ENCODE peak calls at places on chromosomes 16 and 17, in eight cellular contexts. Q is activated T-cell treated with anti-CD3 and anti-CD28 coated beads for 48 hours; X is HFF-Myc; Y is IMR-90; E is Right ventricle myocardium superior; K is stimulated activated CD8-positive, alpha-beta memory T cell treated with anti-CD3 and anti-CD28 coated beads, Interleukin-7, amount 100 ng/mL, for 1 hour; B is HS-27A; U is kidney tubule cell. J is an unnamed sample.

GRCh38 chr16:1363501-1364041 is 11.8 kb downstream of the GNPTG start:
- DNase-seq in U (peak; percentile 60), Y (peak; percentile 12), K (no peak), B (no peak), E (peak; percentile 76), X (no peak), Q (peak; percentile 69), J (no peak)

GRCh38 chr17:65231086-65231485 is 93.9 kb downstream of the RGS9 start:
- DNase-seq in B (no peak), X (no peak), Y (no peak), U (no peak), K (no peak), Q (no peak), E (no peak), J (no peak)

GRCh38 chr16:88034770-88035169 is 83.5 kb downstream of the BANP start:
- DNase-seq in Q (no peak), U (no peak), X (no peak), Y (peak; percentile 65), B (no peak), K (no peak), E (no peak), J (no peak)

GRCh38 chr16:4382795-4383357 is 11.2 kb downstream of the VASN start:
- DNase-seq in Y (no peak), U (no peak), X (no peak), K (no peak), Q (no peak), B (no peak), E (no peak), J (no peak)

GRCh38 chr16:29678691-29679267 is at the start of gene QPRT:
- DNase-seq in K (no peak), Y (peak; percentile 22), E (peak; percentile 66), U (peak; percentile 81), X (peak; percentile 19), Q (no peak), B (no peak), J (no peak)

GRCh38 chr17:28828294-28829040 is 14.1 kb downstream of the FAM222B start:
- DNase-seq in Y (peak; percentile 35), U (no peak), K (no peak), Q (no peak), X (no peak), B (no peak), E (no peak), J (no peak)

GRCh38 chr16:54347961-54348360 is 61.4 kb upstream of the IRX3 start:
- DNase-seq in E (no peak), X (no peak), Q (no peak), B (no peak), K (no peak), Y (no peak), U (peak; percentile 73), J (no peak)

GRCh38 chr17:15263680-15264079 is 1.4 kb downstream of the PMP22 start:
- DNase-seq in K (no peak), Q (no peak), X (no peak), Y (no peak), E (no peak), U (no peak), B (no peak), J (no peak)

GRCh38 chr17:79137791-79138190 is 63.2 kb downstream of the ENGASE start:
- DNase-seq in U (no peak), K (no peak), Y (no peak), B (no peak), X (no peak), Q (no peak), E (no peak), J (no peak)

GRCh38 chr16:70419384-70420327 is 19.2 kb downstream of the ST3GAL2 start:
- DNase-seq in Y (no peak), U (no peak), X (no peak), E (no peak), K (no peak), B (no peak), Q (no peak), J (no peak)

GRCh38 chr17:78783711-78784396 is 1.8 kb upstream of the CYTH1 start:
- DNase-seq in U (no peak), B (no peak), K (no peak), Y (no peak), X (no peak), Q (no peak), E (no peak), J (no peak)

GRCh38 chr16:81170824-81171223 is 67.7 kb upstream of the BCO1 start:
- DNase-seq in K (no peak), U (no peak), Q (no peak), Y (no peak), B (no peak), E (no peak), X (no peak), J (no peak)

GRCh38 chr17:43907425-43907981 is at the start of gene MPP2:
- DNase-seq in Q (peak; percentile 41), B (no peak), E (peak; percentile 78), X (no peak), Y (peak; percentile 58), K (no peak), U (peak; percentile 23), J (no peak)

GRCh38 chr17:72839086-72839728 is 253.3 kb downstream of the SLC39A11 start:
- DNase-seq in Q (no peak), X (no peak), Y (no peak), B (no peak), U (no peak), K (no peak), E (peak; percentile 40), J (no peak)

GRCh38 chr16:84191466-84191865 is 509 bp downstream of the ADAD2 start:
- DNase-seq in B (no peak), E (no peak), U (no peak), Y (no peak), X (no peak), Q (no peak), K (no peak), J (no peak)

GRCh38 chr17:77372444-77373297 is 231.9 kb downstream of the SEC14L1 start:
- DNase-seq in K (no peak), Q (peak; percentile 60), B (no peak), E (peak; percentile 94), X (no peak), Y (peak; percentile 87), U (peak; percentile 76), J (peak; percentile 89)

GRCh38 chr16:53417011-53417410 is 17.3 kb upstream of the RBL2 start:
- DNase-seq in Y (peak; percentile 4), K (no peak), Q (no peak), B (no peak), E (no peak), U (no peak), X (no peak), J (no peak)

GRCh38 chr17:72440961-72441360 is 320.1 kb downstream of the SOX9 start:
- DNase-seq in Q (no peak), U (no peak), X (no peak), Y (no peak), K (no peak), E (no peak), B (no peak), J (no peak)

GRCh38 chr17:50051082-50051576 is 4.8 kb upstream of the ITGA3 start:
- DNase-seq in E (no peak), X (peak; percentile 82), Y (peak; percentile 88), B (no peak), Q (peak; percentile 78), K (no peak), U (peak; percentile 99), J (no peak)

GRCh38 chr17:73611630-73612029 is 32.6 kb downstream of the SDK2 start:
- DNase-seq in B (no peak), Y (no peak), K (no peak), Q (no peak), X (no peak), U (no peak), E (no peak), J (no peak)

GRCh38 chr17:74863420-74864296 is 4.0 kb upstream of the GRIN2C start:
- DNase-seq in X (no peak), Q (no peak), E (no peak), Y (no peak), K (no peak), U (no peak), B (no peak), J (no peak)

GRCh38 chr17:62895650-62896301 is 70.3 kb upstream of the TANC2 start:
- DNase-seq in X (no peak), Y (peak; percentile 62), Q (no peak), E (no peak), U (peak; percentile 98), B (no peak), K (no peak), J (no peak)

GRCh38 chr16:27890006-27890405 is 173.5 kb downstream of the GSG1L start:
- DNase-seq in Y (no peak), X (no peak), K (no peak), U (no peak), Q (no peak), E (no peak), B (no peak), J (no peak)

GRCh38 chr17:68578236-68578635 is 22.9 kb downstream of the FAM20A start:
- DNase-seq in Q (no peak), Y (no peak), E (no peak), K (no peak), U (no peak), B (no peak), X (no peak), J (no peak)

GRCh38 chr16:64971211-64971610 is 150.7 kb downstream of the CDH11 start:
- DNase-seq in B (no peak), U (no peak), Y (no peak), E (no peak), X (no peak), K (no peak), Q (no peak), J (no peak)

GRCh38 chr17:80424878-80425765 is 10.2 kb downstream of the ENDOV start:
- DNase-seq in K (no peak), U (no peak), X (no peak), B (no peak), Q (no peak), E (no peak), Y (no peak), J (no peak)

GRCh38 chr17:3038941-3039340 is 24.5 kb downstream of the OR1D5 start:
- DNase-seq in Q (no peak), X (no peak), U (peak; percentile 78), E (no peak), B (no peak), Y (no peak), K (no peak), J (no peak)

GRCh38 chr16:74143171-74143570 is 153.4 kb upstream of the PSMD7 start:
- DNase-seq in Q (no peak), X (no peak), K (no peak), Y (no peak), E (no peak), U (no peak), B (no peak), J (no peak)

J was measured in AG09319.